ENCODE peak calls at places on chromosome 19, in four cellular contexts. H, C, Z and G are unnamed samples.

GRCh38 chr19:801030-801860 is 4.0 kb downstream of the PTBP1 start:
- DNase-seq in C (no peak), H (peak; percentile 17), Z (no peak), G (no peak)

GRCh38 chr19:16376649-16377048 is 52.0 kb downstream of the KLF2 start:
- DNase-seq in C (no peak), H (peak; percentile 49), Z (no peak), G (peak; percentile 33)

GRCh38 chr19:3234800-3235199 is 10.3 kb downstream of the CELF5 start:
- DNase-seq in C (no peak), Z (no peak), H (peak; percentile 62), G (no peak)

GRCh38 chr19:18869781-18870530 is 26.0 kb downstream of the CERS1 start:
- DNase-seq in H (no peak), C (no peak), Z (no peak), G (no peak)

GRCh38 chr19:49588370-49589122 is 2.4 kb upstream of the PRR12 start:
- DNase-seq in C (no peak), H (no peak), Z (no peak), G (no peak)

GRCh38 chr19:47369923-47370625 is 21.0 kb downstream of the DHX34 start:
- DNase-seq in C (no peak), H (no peak), Z (no peak), G (no peak)

GRCh38 chr19:2795827-2796658 is 10.7 kb downstream of the THOP1 start:
- DNase-seq in C (no peak), Z (no peak), H (no peak), G (no peak)

GRCh38 chr19:10756791-10757190 is 38.9 kb downstream of the DNM2 start:
- DNase-seq in C (no peak), Z (no peak), H (no peak), G (no peak)

GRCh38 chr19:49857061-49857833 is 6.3 kb downstream of the PTOV1 start:
- DNase-seq in H (no peak), C (no peak), Z (no peak), G (no peak)

GRCh38 chr19:17091758-17092333 is 16.3 kb downstream of the MYO9B start:
- DNase-seq in C (no peak), H (peak; percentile 38), Z (no peak), G (no peak)

GRCh38 chr19:41323430-41324125 is 13.6 kb downstream of the CCDC97 start:
- DNase-seq in H (peak; percentile 84), C (no peak), Z (peak; percentile 87), G (peak; percentile 93)

GRCh38 chr19:1843116-1843515 is 5.2 kb downstream of the REXO1 start:
- DNase-seq in H (no peak), Z (no peak), C (no peak), G (no peak)

GRCh38 chr19:54114340-54114826 is 1.1 kb downstream of the TFPT start:
- DNase-seq in C (no peak), Z (no peak), H (no peak), G (no peak)

GRCh38 chr19:3981736-3982681 is 3.3 kb downstream of the EEF2 start:
- DNase-seq in H (peak; percentile 7), Z (no peak), C (no peak), G (no peak)

GRCh38 chr19:1513492-1514294 is 874 bp upstream of the ADAMTSL5 start:
- DNase-seq in C (no peak), H (peak; percentile 93), Z (no peak), G (peak; percentile 59)

GRCh38 chr19:44869728-44870470 is 21.2 kb upstream of the TOMM40 start:
- DNase-seq in H (no peak), Z (no peak), C (no peak), G (no peak)

GRCh38 chr19:6828698-6829633 is 56.5 kb downstream of the VAV1 start:
- DNase-seq in C (peak; percentile 8), H (peak; percentile 87), Z (no peak), G (peak; percentile 95)

GRCh38 chr19:49347835-49348234 is 12.6 kb downstream of the CD37 start:
- DNase-seq in Z (peak; percentile 44), H (peak; percentile 70), C (no peak), G (peak; percentile 92)

GRCh38 chr19:3269972-3270667 is 45.7 kb downstream of the CELF5 start:
- DNase-seq in H (no peak), Z (no peak), C (no peak), G (no peak)

GRCh38 chr19:8724276-8724675 is 2.8 kb downstream of the OR2Z1 start:
- DNase-seq in H (no peak), Z (no peak), C (no peak), G (no peak)

GRCh38 chr19:46624958-46625661 is at the start of gene PTGIR:
- DNase-seq in Z (no peak), H (peak; percentile 69), C (no peak), G (no peak)

DNA sequence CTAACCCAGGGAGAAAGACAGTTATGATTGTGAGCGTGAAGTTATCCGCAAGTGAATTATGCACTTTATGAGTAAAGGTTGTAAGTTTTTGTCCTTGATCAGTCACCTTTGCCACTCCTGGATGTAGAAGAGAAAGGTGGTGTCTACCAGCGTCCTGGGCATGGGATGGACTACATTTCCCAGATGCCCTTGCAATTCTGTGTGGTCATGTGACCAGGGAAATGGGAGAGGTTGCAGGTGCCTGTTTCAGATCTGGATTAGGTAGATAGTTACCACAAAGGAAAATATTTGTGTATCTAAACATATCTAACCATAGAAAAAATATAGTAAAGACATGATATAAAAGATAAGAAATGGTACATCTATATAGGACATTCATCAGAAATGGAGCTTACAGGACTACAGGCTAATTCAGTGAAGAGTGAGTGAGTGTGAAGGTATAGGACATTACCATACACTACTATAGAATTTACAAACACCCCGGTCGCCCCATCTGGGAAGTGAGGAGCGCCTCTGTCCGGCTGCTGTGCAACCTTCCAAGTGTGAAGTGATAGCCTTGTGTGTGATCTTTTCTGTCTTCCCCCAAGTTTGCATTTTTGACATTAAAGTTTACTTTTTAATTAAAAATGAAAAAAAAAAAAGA is 51.6 kb upstream of the CACNA1A start:
- DNase-seq in H (peak; percentile 53), Z (no peak), C (no peak), G (no peak)
- TF ChIP-seq ESRRA in H (no peak), Z (no peak), C (no peak), G (no peak)

DNA sequence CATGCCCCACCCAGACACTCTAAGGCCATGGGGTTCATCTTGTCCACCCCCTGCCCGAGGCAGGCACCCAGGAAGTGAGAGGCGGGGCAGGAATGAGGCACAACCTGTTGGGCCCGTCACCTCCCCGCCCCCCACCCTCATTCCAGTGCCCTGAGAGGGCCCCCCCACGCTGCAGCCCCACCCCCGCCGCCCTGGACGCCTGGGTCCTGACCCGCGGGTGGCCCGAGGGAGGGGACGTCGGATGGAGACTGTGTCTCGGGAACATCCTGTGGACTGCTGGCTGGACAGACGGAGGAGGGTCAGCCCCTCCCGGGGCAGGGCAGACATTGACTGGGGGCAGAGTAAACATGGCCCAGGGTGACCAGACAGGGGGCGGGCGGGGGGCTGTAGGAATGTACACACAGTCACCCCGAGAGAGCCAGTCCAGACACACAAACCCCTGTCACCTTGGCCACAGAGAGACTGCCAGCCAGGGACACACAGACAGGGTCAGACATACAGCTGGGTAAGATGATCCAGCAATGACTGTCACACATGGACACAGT is 7.4 kb upstream of the JUNB start:
- DNase-seq in C (no peak), Z (peak; percentile 45), H (peak; percentile 38), G (no peak)
- TF ChIP-seq HDAC2 in C (no peak), Z (peak; percentile 27), H (no peak), G (no peak)

GRCh38 chr19:35126624-35126959 is 8.3 kb downstream of the LGI4 start:
- DNase-seq in C (no peak), H (no peak), Z (no peak), G (no peak)
- TF ChIP-seq ESRRA in C (no peak), H (no peak), Z (no peak), G (no peak)

DNA sequence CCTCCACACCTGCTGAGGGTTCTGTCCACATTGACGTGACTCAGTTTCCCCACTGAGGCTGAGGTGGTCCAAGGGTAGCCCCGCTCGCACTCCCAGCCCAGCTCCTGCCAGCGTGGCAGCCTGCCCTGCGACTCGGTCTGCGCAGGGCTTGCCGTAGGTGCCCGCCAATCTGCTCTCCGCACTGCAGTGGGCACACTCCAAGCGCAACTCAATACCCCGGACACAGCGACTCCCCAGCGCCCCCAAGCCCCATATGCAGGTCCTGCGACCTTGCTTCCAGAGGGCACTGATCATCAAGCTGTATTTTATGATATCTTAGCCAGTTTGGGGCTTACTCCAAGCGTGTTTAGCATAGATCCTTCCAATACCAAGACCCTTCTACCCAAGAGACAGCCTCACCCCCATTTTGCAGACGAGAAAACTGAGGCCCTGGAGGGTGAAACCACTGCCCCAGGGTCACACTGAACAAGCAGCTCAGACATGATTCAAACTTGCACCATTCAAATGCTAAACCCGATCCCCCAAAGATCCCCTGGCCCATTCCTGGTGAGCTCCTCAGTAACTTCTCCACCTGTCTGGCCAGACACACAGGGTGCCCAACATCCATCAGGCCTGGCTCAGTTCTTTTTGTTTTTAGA is 13.5 kb downstream of the PTPRS start:
- DNase-seq in Z (no peak), H (no peak), C (no peak), G (no peak)
- TF ChIP-seq HDAC2 in Z (no peak), H (no peak), C (no peak), G (no peak)

GRCh38 chr19:28960986-28961705 is 251.8 kb downstream of the UQCRFS1 start:
- DNase-seq in C (no peak), Z (no peak), H (no peak), G (no peak)
- TF ChIP-seq ESRRA in C (no peak), Z (no peak), H (no peak), G (no peak)